ENCODE peak calls at places on chromosomes 7 and 10, in six cellular contexts. H is NCI-H1417, F is OCI-LY7, W is iPS-NIHi11, U is AG04450, X is amygdala. I is an unnamed sample.
A peak's percentile ranks its signal among the peaks of the same experiment; 100 is the strongest.

GRCh38 chr7:152602962-152603361 is 73.0 kb downstream of the XRCC2 start:
- DNase-seq in H (no peak), F (no peak), W (no peak), U (no peak), X (no peak), I (no peak)

GRCh38 chr7:7719235-7719634 is 828 bp upstream of the RPA3 start:
- DNase-seq in H (peak; percentile 69), F (peak; percentile 61), W (no peak), U (peak; percentile 94), X (peak; percentile 17), I (peak; percentile 47)

GRCh38 chr7:2417981-2418481 is 14.6 kb downstream of the CHST12 start:
- DNase-seq in H (no peak), F (no peak), W (no peak), U (no peak), X (no peak), I (no peak)

GRCh38 chr7:68176974-68177373 is 1180.3 kb downstream of the TYW1 start:
- DNase-seq in H (peak; percentile 40), F (peak; percentile 60), W (peak; percentile 77), U (no peak), X (peak; percentile 8), I (peak; percentile 79)

GRCh38 chr7:150368884-150369739 is 490 bp downstream of the REPIN1 start:
- DNase-seq in H (peak; percentile 78), F (peak; percentile 65), W (peak; percentile 82), U (no peak), X (peak; percentile 59), I (peak; percentile 93)

GRCh38 chr10:77603529-77603927 is 34.1 kb downstream of the KCNMA1 start:
- DNase-seq in H (no peak), F (no peak), W (no peak), U (no peak), X (no peak), I (peak; percentile 34)

GRCh38 chr7:22663319-22663718 is 63.7 kb upstream of the IL6 start:
- DNase-seq in H (no peak), F (no peak), W (no peak), U (no peak), X (no peak), I (no peak)

GRCh38 chr10:50579491-50580259 is 44.1 kb downstream of the SGMS1 start:
- DNase-seq in H (no peak), F (no peak), W (no peak), U (no peak), X (no peak), I (no peak)

GRCh38 chr7:151046603-151047573 is 1.4 kb upstream of the ASIC3 start:
- DNase-seq in H (peak; percentile 56), F (no peak), W (no peak), U (no peak), X (no peak), I (peak; percentile 88)

GRCh38 chr10:95287281-95287680 is 3.5 kb downstream of the PDLIM1 start:
- DNase-seq in H (no peak), F (no peak), W (no peak), U (no peak), X (no peak), I (no peak)

GRCh38 chr7:43674559-43675436 is 54.5 kb downstream of the COA1 start:
- DNase-seq in H (no peak), F (no peak), W (no peak), U (no peak), X (no peak), I (no peak)

GRCh38 chr10:28833313-28833712 is 156.0 kb downstream of the BAMBI start:
- DNase-seq in H (no peak), F (no peak), W (no peak), U (no peak), X (no peak), I (peak; percentile 65)

GRCh38 chr10:12797471-12798262 is 203.8 kb downstream of the CCDC3 start:
- DNase-seq in H (no peak), F (no peak), W (no peak), U (peak; percentile 30), X (no peak), I (no peak)

GRCh38 chr7:3005257-3005656 is 38.4 kb downstream of the CARD11 start:
- DNase-seq in H (no peak), F (no peak), W (no peak), U (no peak), X (no peak), I (no peak)

GRCh38 chr7:76077435-76077834 is 29.5 kb downstream of the MDH2 start:
- DNase-seq in H (no peak), F (no peak), W (no peak), U (no peak), X (no peak), I (no peak)

GRCh38 chr7:134514663-134515062 is 12.7 kb upstream of the AKR1B10 start:
- DNase-seq in H (peak; percentile 66), F (peak; percentile 77), W (peak; percentile 67), U (peak; percentile 57), X (no peak), I (peak; percentile 68)

GRCh38 chr10:73625004-73625883 is 16.0 kb downstream of the MYOZ1 start:
- DNase-seq in H (peak; percentile 64), F (peak; percentile 41), W (peak; percentile 74), U (no peak), X (no peak), I (peak; percentile 73)

GRCh38 chr7:28458732-28459131 is 46.4 kb downstream of the CREB5 start:
- DNase-seq in H (no peak), F (no peak), W (peak; percentile 24), U (no peak), X (no peak), I (no peak)

GRCh38 chr10:80415734-80416281 is 7.5 kb downstream of the PRXL2A start:
- DNase-seq in H (no peak), F (no peak), W (no peak), U (no peak), X (no peak), I (no peak)

GRCh38 chr7:129055294-129055816 is 444 bp upstream of the TNPO3 start:
- DNase-seq in H (no peak), F (no peak), W (no peak), U (no peak), X (no peak), I (no peak)

GRCh38 chr10:34454590-34455289 is 360.4 kb downstream of the PARD3 start:
- DNase-seq in H (no peak), F (no peak), W (no peak), U (no peak), X (no peak), I (no peak)

GRCh38 chr7:101226686-101227085 is 8.7 kb downstream of the ZNHIT1 start:
- DNase-seq in H (no peak), F (no peak), W (no peak), U (no peak), X (no peak), I (no peak)

GRCh38 chr7:133931053-133931452 is 196.1 kb upstream of the LRGUK start:
- DNase-seq in H (peak; percentile 19), F (no peak), W (no peak), U (no peak), X (no peak), I (no peak)

GRCh38 chr7:126791306-126791705 is 461.4 kb downstream of the GRM8 start:
- DNase-seq in H (no peak), F (no peak), W (no peak), U (no peak), X (no peak), I (no peak)

GRCh38 chr10:85641479-85641967 is 725.1 kb downstream of the GRID1 start:
- DNase-seq in H (no peak), F (no peak), W (no peak), U (no peak), X (no peak), I (no peak)

GRCh38 chr10:79139124-79139835 is 70.5 kb downstream of the ZMIZ1 start:
- DNase-seq in H (no peak), F (no peak), W (no peak), U (peak; percentile 83), X (no peak), I (no peak)

GRCh38 chr10:92656266-92656961 is 33.3 kb upstream of the HHEX start:
- DNase-seq in H (no peak), F (no peak), W (no peak), U (no peak), X (no peak), I (no peak)

GRCh38 chr7:72176875-72177274 is 235.3 kb downstream of the CALN1 start:
- DNase-seq in H (no peak), F (no peak), W (no peak), U (no peak), X (no peak), I (no peak)

GRCh38 chr10:16952610-16953009 is 135.4 kb upstream of the RSU1 start:
- DNase-seq in H (peak; percentile 1), F (no peak), W (no peak), U (no peak), X (no peak), I (no peak)

GRCh38 chr10:22503315-22504090 is 158.2 kb downstream of the SPAG6 start:
- DNase-seq in H (no peak), F (no peak), W (no peak), U (no peak), X (no peak), I (no peak)

GRCh38 chr7:52257890-52258289 is 777.5 kb upstream of the POM121L12 start:
- DNase-seq in H (no peak), F (no peak), W (no peak), U (no peak), X (no peak), I (no peak)

I was measured in SK-N-SH.